ENCODE peak calls at places on chromosomes 3 and 15, in six cellular contexts. A, N, H, Q, I and V are unnamed samples.

GRCh38 chr3:53833053-53833645 is 13.1 kb downstream of the CHDH start:
- DNase-seq in A (no peak), N (no peak), H (no peak), Q (no peak), I (no peak), V (no peak)

GRCh38 chr15:100842756-100843730 is 36.6 kb upstream of the ALDH1A3 start:
- DNase-seq in A (no peak), N (no peak), H (no peak), Q (no peak), I (no peak), V (no peak)

GRCh38 chr15:73927003-73927475 is 777 bp downstream of the LOXL1 start:
- DNase-seq in A (peak), N (peak), H (peak), Q (no peak), I (no peak), V (peak)

GRCh38 chr3:54257114-54257513 is 134.8 kb downstream of the CACNA2D3 start:
- DNase-seq in A (no peak), N (no peak), H (no peak), Q (no peak), I (no peak), V (no peak)

GRCh38 chr3:101229681-101230080 is 90.7 kb downstream of the IMPG2 start:
- DNase-seq in A (no peak), N (no peak), H (no peak), Q (no peak), I (no peak), V (no peak)

GRCh38 chr3:129013491-129013891 is 12.4 kb downstream of the EFCC1 start:
- DNase-seq in A (no peak), N (no peak), H (no peak), Q (no peak), I (no peak), V (no peak)

GRCh38 chr3:187750041-187750512 is 4.8 kb upstream of the BCL6 start:
- DNase-seq in A (peak), N (peak), H (no peak), Q (no peak), I (peak), V (no peak)

GRCh38 chr3:167671878-167672427 is 18.2 kb upstream of the WDR49 start:
- DNase-seq in A (no peak), N (no peak), H (no peak), Q (no peak), I (no peak), V (no peak)

GRCh38 chr3:62835594-62836236 is 39.5 kb downstream of the CADPS start:
- DNase-seq in A (no peak), N (no peak), H (no peak), Q (no peak), I (no peak), V (no peak)

GRCh38 chr15:56358604-56359003 is 6.6 kb upstream of the TEX9 start:
- DNase-seq in A (no peak), N (no peak), H (no peak), Q (no peak), I (no peak), V (no peak)

GRCh38 chr3:52934626-52935530 is 37.5 kb upstream of the STIMATE start:
- DNase-seq in A (peak), N (peak), H (peak), Q (no peak), I (peak), V (no peak)

GRCh38 chr15:95202569-95203349 is 971.4 kb downstream of the MCTP2 start:
- DNase-seq in A (no peak), N (no peak), H (no peak), Q (no peak), I (no peak), V (no peak)

GRCh38 chr15:78055923-78056713 is 21.4 kb downstream of the TBC1D2B start:
- DNase-seq in A (peak), N (peak), H (no peak), Q (no peak), I (no peak), V (no peak)

GRCh38 chr15:78712797-78713515 is 71.9 kb upstream of the CHRNB4 start:
- DNase-seq in A (no peak), N (no peak), H (no peak), Q (no peak), I (peak), V (no peak)

GRCh38 chr3:44105571-44105970 is 136.1 kb upstream of the TOPAZ1 start:
- DNase-seq in A (no peak), N (no peak), H (no peak), Q (no peak), I (no peak), V (no peak)

GRCh38 chr15:89665449-89666146 is 10.3 kb upstream of the KIF7 start:
- DNase-seq in A (peak), N (peak), H (no peak), Q (no peak), I (no peak), V (peak)

GRCh38 chr3:152396867-152397266 is 128.1 kb downstream of the MBNL1 start:
- DNase-seq in A (no peak), N (no peak), H (no peak), Q (no peak), I (no peak), V (no peak)

GRCh38 chr3:67601919-67602608 is 52.3 kb downstream of the SUCLG2 start:
- DNase-seq in A (no peak), N (no peak), H (no peak), Q (no peak), I (no peak), V (no peak)

GRCh38 chr3:181318321-181318720 is 328.8 kb upstream of the DNAJC19 start:
- DNase-seq in A (no peak), N (no peak), H (no peak), Q (no peak), I (no peak), V (no peak)

GRCh38 chr15:77497108-77497737 is 76.5 kb downstream of the HMG20A start:
- DNase-seq in A (no peak), N (no peak), H (no peak), Q (no peak), I (no peak), V (peak)